ENCODE peak calls at places on chromosomes 1 and 21, in four cellular contexts. One of them, this sample, is unnamed.
A peak's percentile ranks its signal among the peaks of the same experiment; 100 is the strongest.

GRCh38 chr21:39388038-39388810 is 39.3 kb upstream of the HMGN1 start:
- DNase-seq in WTC11: peak; percentile 98
- DNase-seq in GM12864: no peak
- DNase-seq in prostate gland: peak; percentile 89
- DNase-seq in this sample: peak; percentile 92

GRCh38 chr21:25572895-25573310 is 34.4 kb downstream of the MRPL39 start:
- DNase-seq in WTC11: no peak
- DNase-seq in prostate gland: no peak
- DNase-seq in GM12864: no peak
- DNase-seq in this sample: peak; percentile 30

GRCh38 chr1:20187103-20187812 is 940 bp upstream of the PLA2G2C start:
- DNase-seq in GM12864: no peak
- DNase-seq in WTC11: no peak
- DNase-seq in prostate gland: peak; percentile 62
- DNase-seq in this sample: no peak

GRCh38 chr1:244341455-244342450 is 110.0 kb downstream of the ADSS2 start:
- DNase-seq in WTC11: peak; percentile 39
- DNase-seq in GM12864: no peak
- DNase-seq in prostate gland: peak; percentile 62
- DNase-seq in this sample: no peak

GRCh38 chr1:225933072-225933471 is 7.9 kb downstream of the LEFTY2 start:
- DNase-seq in GM12864: no peak
- DNase-seq in prostate gland: no peak
- DNase-seq in WTC11: no peak
- DNase-seq in this sample: no peak

GRCh38 chr1:175683491-175684175 is 59.8 kb downstream of the TNR start:
- DNase-seq in WTC11: no peak
- DNase-seq in GM12864: no peak
- DNase-seq in prostate gland: no peak
- DNase-seq in this sample: no peak

GRCh38 chr1:1264026-1264425 is 9.6 kb downstream of the UBE2J2 start:
- DNase-seq in WTC11: no peak
- DNase-seq in GM12864: no peak
- DNase-seq in prostate gland: no peak
- DNase-seq in this sample: no peak

GRCh38 chr1:112242470-112242869 is 153.5 kb upstream of the CTTNBP2NL start:
- DNase-seq in prostate gland: no peak
- DNase-seq in GM12864: no peak
- DNase-seq in WTC11: no peak
- DNase-seq in this sample: no peak

GRCh38 chr1:45008516-45008915 is 2.6 kb downstream of the HECTD3 start:
- DNase-seq in GM12864: no peak
- DNase-seq in prostate gland: no peak
- DNase-seq in WTC11: no peak
- DNase-seq in this sample: no peak

GRCh38 chr1:2257245-2257627 is 29.1 kb downstream of the SKI start:
- DNase-seq in WTC11: no peak
- DNase-seq in prostate gland: no peak
- DNase-seq in GM12864: no peak
- DNase-seq in this sample: no peak

GRCh38 chr1:101428562-101428961 is 191.7 kb downstream of the S1PR1 start:
- DNase-seq in GM12864: no peak
- DNase-seq in WTC11: no peak
- DNase-seq in prostate gland: no peak
- DNase-seq in this sample: no peak

GRCh38 chr1:248862695-248863010 is 3.8 kb upstream of the ZNF692 start:
- DNase-seq in WTC11: no peak
- DNase-seq in GM12864: no peak
- DNase-seq in prostate gland: no peak
- DNase-seq in this sample: no peak

GRCh38 chr1:54937469-54937868 is 43.0 kb upstream of the TMEM61 start:
- DNase-seq in prostate gland: no peak
- DNase-seq in GM12864: no peak
- DNase-seq in WTC11: no peak
- DNase-seq in this sample: no peak

GRCh38 chr1:46772571-46772970 is 26.3 kb upstream of the CYP4B1 start:
- DNase-seq in WTC11: no peak
- DNase-seq in prostate gland: no peak
- DNase-seq in GM12864: no peak
- DNase-seq in this sample: no peak

GRCh38 chr1:117810553-117810952 is 118.9 kb downstream of the GDAP2 start:
- DNase-seq in prostate gland: no peak
- DNase-seq in WTC11: no peak
- DNase-seq in GM12864: no peak
- DNase-seq in this sample: no peak

GRCh38 chr1:81731989-81732388 is 68.7 kb upstream of the ADGRL2 start:
- DNase-seq in WTC11: no peak
- DNase-seq in GM12864: no peak
- DNase-seq in prostate gland: no peak
- DNase-seq in this sample: no peak

GRCh38 chr1:182392045-182393028 is 747 bp upstream of the GLUL start:
- DNase-seq in prostate gland: peak; percentile 34
- DNase-seq in GM12864: no peak
- DNase-seq in WTC11: peak; percentile 67
- DNase-seq in this sample: peak; percentile 29

GRCh38 chr1:17335821-17336718 is 28.1 kb downstream of the PADI4 start:
- DNase-seq in prostate gland: peak; percentile 66
- DNase-seq in WTC11: peak; percentile 91
- DNase-seq in GM12864: no peak
- DNase-seq in this sample: peak; percentile 62

GRCh38 chr1:56362994-56363770 is 216.2 kb downstream of the PLPP3 start:
- DNase-seq in GM12864: no peak
- DNase-seq in prostate gland: no peak
- DNase-seq in WTC11: no peak
- DNase-seq in this sample: no peak
- TF ChIP-seq CTCF in GM12864: no peak
- TF ChIP-seq CTCF in prostate gland: no peak
- TF ChIP-seq CTCF in WTC11: no peak
- TF ChIP-seq CTCF in this sample: no peak

GRCh38 chr1:233791372-233791703 is 113.1 kb upstream of the SLC35F3 start:
- DNase-seq in GM12864: no peak
- DNase-seq in WTC11: no peak
- DNase-seq in prostate gland: no peak
- DNase-seq in this sample: no peak
- TF ChIP-seq CTCF in GM12864: no peak
- TF ChIP-seq CTCF in WTC11: peak; percentile 3
- TF ChIP-seq CTCF in prostate gland: no peak
- TF ChIP-seq CTCF in this sample: no peak

DNA sequence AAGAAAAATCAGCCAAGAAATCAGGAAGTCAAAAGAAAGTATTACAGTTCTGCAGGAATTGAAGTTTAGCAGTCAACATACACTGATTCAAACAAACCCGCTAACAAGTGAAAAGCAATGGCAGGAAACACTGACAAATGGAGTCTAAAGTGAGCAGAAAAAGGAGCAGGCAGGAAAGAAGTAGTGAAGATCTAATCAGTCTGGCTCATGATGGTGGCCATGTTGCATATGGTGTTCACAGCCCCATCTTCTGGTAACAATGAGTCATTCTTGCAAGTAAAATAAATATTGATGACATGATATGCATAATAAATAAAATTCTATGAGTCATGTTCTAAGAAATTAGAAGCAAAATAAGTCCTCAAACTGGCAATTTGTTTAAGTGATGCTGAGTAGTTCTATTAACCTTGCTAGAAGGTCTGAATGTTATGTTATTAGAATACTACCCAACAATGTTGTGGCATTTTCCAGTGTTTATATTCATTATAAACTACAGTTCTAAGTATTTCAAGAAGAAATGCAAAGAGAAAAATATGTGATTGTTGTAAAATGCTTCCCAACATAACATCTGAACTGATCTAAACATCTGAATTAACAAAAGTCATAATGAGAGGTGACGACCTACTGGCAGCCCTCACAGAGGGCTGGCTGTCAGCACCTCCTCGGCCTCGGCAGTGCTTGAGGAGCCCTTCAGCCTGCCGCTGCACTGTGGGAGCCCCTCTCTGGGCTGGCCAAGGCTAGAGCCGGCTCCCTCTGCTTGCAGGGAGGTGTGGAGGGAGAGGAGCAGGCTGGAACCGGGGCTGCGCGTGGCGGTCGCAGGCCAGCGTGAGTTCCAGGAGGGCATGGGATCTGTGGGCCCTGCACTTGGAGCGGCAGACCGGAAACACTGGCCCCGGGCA is 5.7 kb upstream of the ACBD6 start:
- DNase-seq in WTC11: no peak
- DNase-seq in prostate gland: no peak
- DNase-seq in GM12864: no peak
- DNase-seq in this sample: no peak
- TF ChIP-seq CTCF in WTC11: no peak
- TF ChIP-seq CTCF in prostate gland: no peak
- TF ChIP-seq CTCF in GM12864: no peak
- TF ChIP-seq CTCF in this sample: no peak

GRCh38 chr21:46544003-46544402 is 60.9 kb downstream of the S100B start:
- DNase-seq in prostate gland: no peak
- DNase-seq in GM12864: no peak
- DNase-seq in WTC11: no peak
- DNase-seq in this sample: no peak
- TF ChIP-seq CTCF in prostate gland: no peak
- TF ChIP-seq CTCF in GM12864: no peak
- TF ChIP-seq CTCF in WTC11: no peak
- TF ChIP-seq CTCF in this sample: no peak